ENCODE peak calls at places on chromosomes 5 and 9, in nine cellular contexts. C is GOT3; A is hepatic stellate cell; H is NCI-H1417; I is IMR-90; B is mesothelial cell of epicardium; U is DMS153; V is stimulated activated CD8-positive, alpha-beta memory T cell treated with anti-CD3 and anti-CD28 coated beads, Interleukin-12 subunit alpha, Interleukin-12 subunit beta, amount 100 ng/mL, for 1 hour; W is dorsolateral prefrontal cortex. D is an unnamed sample.

GRCh38 chr5:18394154-18394804 is 760.0 kb downstream of the TAF11L14 start:
- DNase-seq in U (peak), B (peak), V (peak), H (peak), W (peak), A (peak), I (peak), C (no peak), D (peak)

GRCh38 chr5:112122353-112122752 is 296.7 kb downstream of the EPB41L4A start:
- DNase-seq in C (no peak), V (no peak), A (no peak), I (no peak), H (no peak), W (no peak), B (no peak), U (no peak), D (no peak)

GRCh38 chr9:92952861-92953620 is 5.7 kb downstream of the FGD3 start:
- DNase-seq in V (no peak), C (no peak), A (no peak), W (no peak), B (no peak), H (peak), I (no peak), U (peak), D (no peak)

GRCh38 chr5:108233617-108234016 is 148.3 kb downstream of the FBXL17 start:
- DNase-seq in W (no peak), U (no peak), A (no peak), C (no peak), I (no peak), H (peak), B (no peak), V (no peak), D (no peak)

GRCh38 chr5:180047667-180048066 is 23.9 kb downstream of the RNF130 start:
- DNase-seq in H (no peak), I (no peak), B (no peak), U (no peak), C (no peak), V (no peak), W (peak), A (no peak), D (peak)

GRCh38 chr5:38793099-38793498 is 52.7 kb upstream of the OSMR start:
- DNase-seq in H (peak), U (peak), V (no peak), A (no peak), B (no peak), W (no peak), C (no peak), I (no peak), D (no peak)

GRCh38 chr5:5403736-5404135 is 18.7 kb upstream of the ICE1 start:
- DNase-seq in A (no peak), B (no peak), U (no peak), C (no peak), I (no peak), V (no peak), W (no peak), H (no peak), D (no peak)

GRCh38 chr5:1873242-1873959 is 9.3 kb downstream of the IRX4 start:
- DNase-seq in U (no peak), W (no peak), A (no peak), I (no peak), C (no peak), V (no peak), H (peak), B (no peak), D (no peak)

GRCh38 chr9:121399883-121400607 is 30.0 kb upstream of the STOM start:
- DNase-seq in I (peak), B (no peak), C (no peak), A (peak), W (no peak), U (peak), V (no peak), H (peak), D (peak)

GRCh38 chr9:5288591-5288990 is 15.9 kb downstream of the RLN2 start:
- DNase-seq in I (peak), W (no peak), U (no peak), H (no peak), C (no peak), A (no peak), B (no peak), V (no peak), D (no peak)

GRCh38 chr9:79817469-79818004 is 245.8 kb downstream of the TLE4 start:
- DNase-seq in V (no peak), U (no peak), B (no peak), H (no peak), A (no peak), W (no peak), I (no peak), C (no peak), D (no peak)

GRCh38 chr9:14222149-14222835 is 91.6 kb downstream of the NFIB start:
- DNase-seq in C (no peak), V (no peak), H (no peak), A (no peak), W (no peak), I (no peak), U (no peak), B (no peak), D (no peak)